ENCODE peak calls at places on chromosomes 16 and 17, in six cellular contexts. X is heart right ventricle, P is Calu3, Q is AG09309, L is endodermal cell, V is nephron progenitor cell. Z is an unnamed sample.

GRCh38 chr17:31629696-31630470 is 229.2 kb downstream of the COPRS start:
- DNase-seq in X (no peak), P (no peak), Q (peak), L (no peak), V (no peak), Z (no peak)

GRCh38 chr16:49651226-49651625 is 204.7 kb downstream of the ZNF423 start:
- DNase-seq in X (no peak), P (no peak), Q (no peak), L (no peak), V (no peak), Z (no peak)

GRCh38 chr16:67917852-67918236 is 13.8 kb downstream of the CTRL start:
- DNase-seq in X (no peak), P (no peak), Q (no peak), L (no peak), V (no peak), Z (no peak)

GRCh38 chr16:5551909-5552308 is 454.3 kb upstream of the EEF2KMT start:
- DNase-seq in X (no peak), P (no peak), Q (no peak), L (no peak), V (no peak), Z (no peak)

GRCh38 chr16:12168054-12169018 is 191.8 kb downstream of the SNX29 start:
- DNase-seq in X (no peak), P (no peak), Q (no peak), L (no peak), V (no peak), Z (no peak)

GRCh38 chr16:24776486-24777220 is 47.2 kb downstream of the TNRC6A start:
- DNase-seq in X (peak), P (no peak), Q (peak), L (no peak), V (no peak), Z (no peak)

GRCh38 chr16:66116163-66116792 is 250.2 kb upstream of the CDH5 start:
- DNase-seq in X (no peak), P (no peak), Q (no peak), L (no peak), V (no peak), Z (no peak)

GRCh38 chr16:72664122-72664479 is 383.8 kb downstream of the ZFHX3 start:
- DNase-seq in X (no peak), P (no peak), Q (no peak), L (peak), V (no peak), Z (no peak)

GRCh38 chr16:85799497-85800320 is at the start of the genes COX4I1 and EMC8:
- DNase-seq in X (peak), P (peak), Q (peak), L (peak), V (peak), Z (peak)

GRCh38 chr17:64291268-64291851 is 28.3 kb upstream of the TEX2 start:
- DNase-seq in X (no peak), P (peak), Q (no peak), L (no peak), V (no peak), Z (peak)

GRCh38 chr16:63617047-63617989 is 1504.5 kb downstream of the CDH11 start:
- DNase-seq in X (peak), P (no peak), Q (no peak), L (no peak), V (no peak), Z (no peak)

GRCh38 chr16:12229759-12230594 is 253.4 kb downstream of the SNX29 start:
- DNase-seq in X (no peak), P (no peak), Q (peak), L (no peak), V (no peak), Z (peak)

GRCh38 chr17:11492511-11492910 is 105.8 kb upstream of the DNAH9 start:
- DNase-seq in X (no peak), P (no peak), Q (no peak), L (peak), V (no peak), Z (no peak)

GRCh38 chr17:1485311-1485747 is 7.2 kb downstream of the MYO1C start:
- DNase-seq in X (peak), P (peak), Q (no peak), L (peak), V (peak), Z (peak)

GRCh38 chr17:29595107-29595942 is 2.4 kb downstream of the ANKRD13B start:
- DNase-seq in X (no peak), P (no peak), Q (no peak), L (peak), V (peak), Z (no peak)

GRCh38 chr17:76742958-76743357 is 5.0 kb downstream of the MFSD11 start:
- DNase-seq in X (no peak), P (no peak), Q (no peak), L (no peak), V (no peak), Z (no peak)

GRCh38 chr17:60645918-60646523 is 31.6 kb upstream of the BCAS3 start:
- DNase-seq in X (no peak), P (no peak), Q (no peak), L (no peak), V (no peak), Z (no peak)

GRCh38 chr17:49015924-49016774 is 19.0 kb downstream of the IGF2BP1 start:
- DNase-seq in X (no peak), P (no peak), Q (no peak), L (peak), V (no peak), Z (no peak)

GRCh38 chr16:16073884-16074781 is 124.7 kb downstream of the ABCC1 start:
- DNase-seq in X (no peak), P (peak), Q (peak), L (peak), V (peak), Z (peak)

GRCh38 chr16:69404275-69404805 is 18.5 kb upstream of the TERF2 start:
- DNase-seq in X (no peak), P (no peak), Q (no peak), L (no peak), V (peak), Z (no peak)

GRCh38 chr17:21278304-21279197 is 6.0 kb upstream of the MAP2K3 start:
- DNase-seq in X (no peak), P (no peak), Q (no peak), L (no peak), V (no peak), Z (peak)

GRCh38 chr16:81424761-81425160 is 19.8 kb upstream of the CMIP start:
- DNase-seq in X (no peak), P (peak), Q (no peak), L (no peak), V (no peak), Z (peak)

GRCh38 chr16:4883501-4883900 is 36.2 kb downstream of the UBN1 start:
- DNase-seq in X (no peak), P (no peak), Q (no peak), L (no peak), V (no peak), Z (no peak)

GRCh38 chr17:15441315-15441714 is 26.1 kb downstream of the CDRT4 start:
- DNase-seq in X (no peak), P (no peak), Q (no peak), L (no peak), V (no peak), Z (no peak)

GRCh38 chr16:88421871-88422433 is 31.1 kb upstream of the ZFPM1 start:
- DNase-seq in X (no peak), P (no peak), Q (no peak), L (no peak), V (no peak), Z (no peak)

GRCh38 chr16:6562985-6563384 is 769.7 kb upstream of the RBFOX1 start:
- DNase-seq in X (no peak), P (no peak), Q (no peak), L (no peak), V (no peak), Z (no peak)

GRCh38 chr17:81348097-81349055 is 46.9 kb upstream of the BAHCC1 start:
- DNase-seq in X (no peak), P (no peak), Q (no peak), L (peak), V (no peak), Z (no peak)

GRCh38 chr17:6328279-6328678 is 106.6 kb downstream of the AIPL1 start:
- DNase-seq in X (no peak), P (no peak), Q (no peak), L (no peak), V (no peak), Z (peak)

GRCh38 chr16:87221633-87222032 is 95.6 kb downstream of the C16orf95 start:
- DNase-seq in X (no peak), P (no peak), Q (no peak), L (no peak), V (no peak), Z (no peak)

GRCh38 chr17:67293251-67294203 is 48.5 kb upstream of the HELZ start:
- DNase-seq in X (peak), P (peak), Q (no peak), L (peak), V (peak), Z (peak)

GRCh38 chr17:82835122-82835521 is 4.7 kb downstream of the ZNF750 start:
- DNase-seq in X (no peak), P (no peak), Q (no peak), L (peak), V (no peak), Z (no peak)

GRCh38 chr17:50304781-50305404 is 30.6 kb downstream of the TMEM92 start:
- DNase-seq in X (no peak), P (no peak), Q (no peak), L (no peak), V (no peak), Z (no peak)

GRCh38 chr17:37340804-37341203 is 35.0 kb upstream of the C17orf78 start:
- DNase-seq in X (no peak), P (no peak), Q (no peak), L (no peak), V (no peak), Z (no peak)

DNA sequence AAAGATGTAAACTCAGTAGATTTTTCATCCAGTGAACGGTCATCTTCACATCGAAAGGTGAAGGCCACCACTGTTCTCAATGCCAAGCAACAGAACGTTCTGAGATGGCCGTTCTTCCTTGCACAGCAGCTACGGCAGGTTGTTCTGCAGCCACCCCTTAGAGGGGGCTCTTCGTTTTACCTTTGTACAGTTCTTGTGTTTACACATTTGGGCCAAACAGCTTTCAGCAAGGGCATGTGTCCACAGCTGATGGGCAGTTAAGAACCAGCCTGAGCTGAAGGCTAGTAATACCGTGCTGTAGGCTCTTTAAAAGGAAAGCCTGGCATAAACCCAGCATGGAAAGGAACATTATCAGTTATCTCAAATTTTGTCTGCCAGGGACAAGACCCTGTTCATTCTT is 15.9 kb downstream of the PLD6 start:
- DNase-seq in X (no peak), P (no peak), Q (no peak), L (no peak), V (no peak), Z (no peak)
- TF ChIP-seq CTCF in X (no peak), P (no peak), Q (no peak), L (peak), V (no peak), Z (no peak)

GRCh38 chr17:68973098-68973929 is 18.1 kb upstream of the ABCA8 start:
- DNase-seq in X (no peak), P (no peak), Q (no peak), L (no peak), V (no peak), Z (no peak)

GRCh38 chr17:68972119-68972704 is 17.0 kb upstream of the ABCA8 start:
- DNase-seq in X (no peak), P (peak), Q (no peak), L (no peak), V (no peak), Z (peak)
- TF ChIP-seq CTCF in X (peak), P (peak), Q (peak), L (peak), V (peak), Z (peak)

GRCh38 chr16:56789360-56789759 is 59.4 kb downstream of the NUP93 start:
- DNase-seq in X (peak), P (peak), Q (no peak), L (no peak), V (no peak), Z (peak)
- TF ChIP-seq CTCF in X (peak), P (no peak), Q (peak), L (peak), V (no peak), Z (peak)

GRCh38 chr17:80191192-80191591 is 21.4 kb downstream of the CARD14 start:
- DNase-seq in X (no peak), P (no peak), Q (no peak), L (peak), V (no peak), Z (no peak)
- TF ChIP-seq CTCF in X (no peak), P (no peak), Q (no peak), L (peak), V (no peak), Z (no peak)

GRCh38 chr16:89471225-89471624 is 19.1 kb downstream of the ANKRD11 start:
- DNase-seq in X (no peak), P (no peak), Q (peak), L (no peak), V (no peak), Z (no peak)
- TF ChIP-seq CTCF in X (no peak), P (no peak), Q (no peak), L (no peak), V (no peak), Z (no peak)

GRCh38 chr17:73645050-73645871 is 1.0 kb upstream of the SDK2 start:
- DNase-seq in X (peak), P (peak), Q (no peak), L (peak), V (peak), Z (peak)
- TF ChIP-seq CTCF in X (peak), P (no peak), Q (no peak), L (peak), V (no peak), Z (peak)

GRCh38 chr17:28552201-28552999 is at the start of gene UNC119:
- DNase-seq in X (peak), P (peak), Q (no peak), L (peak), V (peak), Z (peak)

GRCh38 chr17:28551421-28552186 is 820 bp downstream of the UNC119 start:
- DNase-seq in X (no peak), P (no peak), Q (no peak), L (peak), V (no peak), Z (no peak)

GRCh38 chr17:28553000-28553505 is 629 bp upstream of the UNC119 start:
- DNase-seq in X (no peak), P (no peak), Q (no peak), L (no peak), V (no peak), Z (no peak)

GRCh38 chr17:28555022-28555421 is 2.6 kb upstream of the UNC119 start:
- DNase-seq in X (no peak), P (no peak), Q (no peak), L (no peak), V (no peak), Z (no peak)

GRCh38 chr17:28554565-28554964 is 2.1 kb upstream of the UNC119 start:
- DNase-seq in X (no peak), P (no peak), Q (no peak), L (no peak), V (no peak), Z (no peak)
- TF ChIP-seq CTCF in X (no peak), P (no peak), Q (no peak), L (no peak), V (no peak), Z (no peak)